ENCODE peak calls at places on chromosomes 11 and 22, in seven cellular contexts. D, A, K, Z, T, V and I are unnamed samples.

GRCh38 chr11:71101046-71101445 is 151.3 kb downstream of the SHANK2 start:
- DNase-seq in V (no peak), D (no peak), Z (no peak), K (no peak), T (no peak), A (no peak), I (no peak)

GRCh38 chr22:25644122-25644521 is 79.6 kb downstream of the GRK3 start:
- DNase-seq in T (no peak), Z (no peak), D (no peak), A (peak), K (no peak), V (no peak), I (no peak)

GRCh38 chr11:132605794-132606570 is 926.3 kb downstream of the OPCML start:
- DNase-seq in D (no peak), K (no peak), V (no peak), A (no peak), T (no peak), Z (no peak), I (no peak)

GRCh38 chr11:19711911-19712280 is 741 bp upstream of the NAV2 start:
- DNase-seq in Z (peak), T (no peak), K (no peak), V (no peak), A (no peak), D (peak), I (no peak)

GRCh38 chr11:70926543-70926942 is 325.8 kb downstream of the SHANK2 start:
- DNase-seq in A (no peak), Z (no peak), D (no peak), V (no peak), T (no peak), K (no peak), I (no peak)

GRCh38 chr11:67615455-67616430 is 9.0 kb downstream of the NDUFV1 start:
- DNase-seq in A (no peak), D (peak), T (no peak), K (no peak), V (no peak), Z (peak), I (no peak)

GRCh38 chr11:78715639-78716311 is 141.1 kb upstream of the NARS2 start:
- DNase-seq in D (peak), A (no peak), K (no peak), Z (peak), V (peak), T (peak), I (no peak)

GRCh38 chr22:40853961-40854360 is 2.5 kb downstream of the ST13 start:
- DNase-seq in A (no peak), V (no peak), K (no peak), D (no peak), T (no peak), Z (no peak), I (no peak)

GRCh38 chr11:46450846-46451470 is 59.4 kb upstream of the CHRM4 start:
- DNase-seq in V (no peak), Z (no peak), K (no peak), T (no peak), A (no peak), D (no peak), I (no peak)

DNA sequence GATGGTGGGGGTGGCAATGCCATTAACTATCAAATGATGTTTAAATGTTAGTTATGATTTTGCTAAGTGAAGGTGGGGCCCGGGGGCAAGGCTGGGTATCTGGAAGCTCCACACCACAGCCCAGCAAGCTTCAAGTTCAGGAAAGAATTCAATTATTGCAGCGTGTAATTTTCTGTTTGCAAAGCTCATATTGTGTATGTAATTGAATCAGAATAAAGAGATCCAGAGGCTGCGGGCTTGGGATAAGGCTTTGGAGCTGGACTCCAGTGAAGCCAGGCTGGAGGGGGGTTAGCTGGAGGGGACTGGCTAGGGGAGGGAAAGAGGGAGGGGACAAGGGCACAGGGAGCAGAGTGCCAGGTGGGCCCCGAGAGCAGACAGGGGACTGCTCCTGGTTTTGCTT is 557.1 kb upstream of the CADM1 start:
- DNase-seq in A (no peak), Z (no peak), V (no peak), D (no peak), T (no peak), K (no peak), I (no peak)
- TF ChIP-seq CTCF in A (no peak), Z (no peak), V (no peak), D (no peak), T (no peak), K (no peak), I (no peak)

GRCh38 chr11:73396985-73397384 is 20.8 kb downstream of the RELT start:
- DNase-seq in V (no peak), K (no peak), A (no peak), T (no peak), Z (no peak), D (no peak), I (no peak)
- TF ChIP-seq CTCF in V (no peak), K (no peak), A (no peak), T (no peak), Z (no peak), D (no peak), I (no peak)

GRCh38 chr22:45562537-45563361 is 60.1 kb downstream of the FBLN1 start:
- DNase-seq in K (no peak), D (no peak), A (no peak), V (no peak), T (no peak), Z (no peak), I (no peak)
- TF ChIP-seq CTCF in K (no peak), D (no peak), A (no peak), V (no peak), T (no peak), Z (no peak), I (no peak)

GRCh38 chr11:65019824-65020223 is 5.9 kb downstream of the ARL2 start:
- DNase-seq in V (no peak), T (no peak), D (no peak), K (no peak), A (no peak), Z (no peak), I (no peak)
- TF ChIP-seq CTCF in V (no peak), T (no peak), D (no peak), K (no peak), A (no peak), Z (no peak), I (no peak)

DNA sequence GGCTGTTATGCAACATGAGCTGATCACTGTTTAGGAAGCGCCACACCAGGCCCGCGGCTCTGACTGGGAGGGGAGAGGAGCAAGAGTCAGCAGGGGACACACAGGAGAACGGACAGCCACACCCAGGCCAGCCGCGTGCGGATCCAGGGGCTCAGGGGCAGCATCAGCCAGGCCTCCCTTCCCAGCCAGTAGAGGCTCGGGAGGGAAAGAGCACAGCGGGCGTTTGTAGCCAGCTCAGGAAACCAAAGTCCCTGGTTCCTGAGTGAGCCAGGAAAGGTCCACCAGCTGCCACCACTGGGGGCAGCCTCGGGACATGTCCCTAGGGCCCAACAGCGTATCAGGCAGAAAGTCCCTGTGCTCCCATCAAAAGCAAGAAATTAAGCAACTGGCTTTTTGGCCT is 71.8 kb upstream of the PITPNB start:
- DNase-seq in T (no peak), V (no peak), K (no peak), A (peak), Z (no peak), D (peak), I (no peak)
- TF ChIP-seq CTCF in T (peak), V (peak), K (peak), A (peak), Z (peak), D (peak), I (no peak)

GRCh38 chr22:20967697-20968201 is 694 bp downstream of the AIFM3 start:
- DNase-seq in D (peak), A (no peak), K (no peak), T (no peak), V (no peak), Z (no peak), I (no peak)
- TF ChIP-seq CTCF in D (no peak), A (no peak), K (no peak), T (no peak), V (no peak), Z (no peak), I (no peak)

GRCh38 chr11:34996958-34997357 is 80.5 kb downstream of the PDHX start:
- DNase-seq in T (no peak), D (no peak), Z (no peak), A (no peak), V (no peak), K (no peak), I (no peak)

GRCh38 chr11:34994859-34995258 is 78.4 kb downstream of the PDHX start:
- DNase-seq in T (no peak), K (no peak), V (no peak), D (no peak), A (no peak), Z (no peak), I (no peak)

GRCh38 chr11:35003658-35004057 is 87.2 kb downstream of the PDHX start:
- DNase-seq in K (no peak), A (no peak), Z (no peak), V (no peak), T (no peak), D (no peak), I (no peak)

GRCh38 chr11:34999453-34999852 is 83.0 kb downstream of the PDHX start:
- DNase-seq in Z (no peak), K (no peak), T (no peak), A (no peak), V (no peak), D (no peak), I (no peak)

DNA sequence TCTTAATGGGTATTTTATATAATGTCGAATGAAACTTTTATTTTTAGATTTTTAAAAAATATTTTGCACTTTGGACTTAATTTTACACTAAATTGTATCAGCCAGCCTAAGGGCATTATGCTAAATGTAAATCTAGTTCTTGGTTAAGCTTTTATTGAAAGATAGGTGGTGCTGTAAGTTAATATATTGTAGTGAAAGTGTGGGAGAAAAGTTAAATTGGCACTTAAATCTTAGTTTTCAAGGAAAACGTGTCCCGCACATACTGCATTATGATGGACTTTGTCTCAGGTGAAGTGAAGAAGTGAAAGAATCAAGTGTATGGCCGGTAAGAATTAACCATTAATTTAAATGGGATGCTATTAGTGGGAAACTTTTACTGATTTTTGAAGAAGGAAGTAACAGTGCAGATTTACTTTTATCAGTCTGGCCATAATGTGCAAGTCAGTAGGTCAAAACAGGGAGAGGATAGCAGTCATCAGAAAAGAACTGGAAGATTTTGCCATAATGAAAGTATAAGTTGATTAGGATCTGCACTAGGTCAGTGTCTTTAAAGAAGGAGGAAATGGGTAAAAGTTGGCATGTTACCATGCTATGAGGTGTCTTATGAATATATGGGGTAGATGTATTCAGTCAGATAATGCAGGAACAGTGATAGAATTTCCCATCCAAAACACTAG is 81.6 kb downstream of the PDHX start:
- DNase-seq in K (no peak), V (no peak), Z (no peak), T (no peak), A (no peak), D (no peak), I (no peak)
- TF ChIP-seq CTCF in K (peak), V (peak), Z (peak), T (no peak), A (peak), D (no peak), I (peak)

GRCh38 chr22:49861642-49862407 is 8.2 kb downstream of the ZBED4 start:
- DNase-seq in T (no peak), K (no peak), V (no peak), Z (no peak), D (no peak), A (no peak), I (no peak)
- TF ChIP-seq CTCF in T (no peak), K (no peak), V (peak), Z (no peak), D (no peak), A (no peak), I (no peak)